ENCODE peak calls at places on chromosomes 12 and 14, in seven cellular contexts. K is GDM1; O is endothelial cell of umbilical vein; G is GM18507; H is NCI-H69; Z is fibroblast of pulmonary artery; D is stimulated activated CD4-positive, alpha-beta T cell treated with anti-CD3 and anti-CD28 coated beads, Interleukin-12 subunit alpha, Interleukin-12 subunit beta, amount 100 ng/mL, for 48 hours. E is an unnamed sample.

GRCh38 chr12:54583726-54584125 is 4.7 kb downstream of the PPP1R1A start:
- DNase-seq in Z (no peak), O (no peak), G (no peak), H (no peak), K (no peak), D (no peak), E (no peak)

GRCh38 chr12:112380663-112381420 is 1.4 kb downstream of the HECTD4 start:
- DNase-seq in Z (no peak), H (peak), D (no peak), G (no peak), K (no peak), O (peak), E (no peak)

GRCh38 chr12:118493962-118494361 is 117.6 kb downstream of the SUDS3 start:
- DNase-seq in K (no peak), D (no peak), O (no peak), H (no peak), G (no peak), Z (no peak), E (no peak)

GRCh38 chr12:75974323-75975273 is 57.0 kb downstream of the PHLDA1 start:
- DNase-seq in K (peak), Z (no peak), H (no peak), D (no peak), O (no peak), G (no peak), E (no peak)

GRCh38 chr12:27733052-27733656 is 22.5 kb downstream of the MRPS35 start:
- DNase-seq in K (no peak), O (peak), D (no peak), G (peak), H (peak), Z (peak), E (no peak)

GRCh38 chr14:31261859-31262739 is 54.5 kb upstream of the HECTD1 start:
- DNase-seq in O (no peak), K (no peak), G (no peak), H (peak), Z (peak), D (no peak), E (no peak)

GRCh38 chr12:108317303-108318283 is 21.5 kb downstream of the CMKLR1 start:
- DNase-seq in H (no peak), O (no peak), Z (no peak), G (no peak), K (no peak), D (no peak), E (no peak)

GRCh38 chr12:129696952-129697351 is 206.9 kb downstream of the TMEM132D start:
- DNase-seq in D (no peak), O (no peak), Z (peak), H (peak), G (no peak), K (no peak), E (no peak)

GRCh38 chr12:132040906-132041606 is 91.3 kb downstream of the EP400 start:
- DNase-seq in G (no peak), D (no peak), O (no peak), Z (no peak), K (no peak), H (no peak), E (no peak)

GRCh38 chr12:114672817-114673168 is 11.2 kb downstream of the TBX3 start:
- DNase-seq in Z (no peak), K (no peak), O (no peak), H (no peak), D (no peak), G (no peak), E (no peak)

GRCh38 chr14:76786556-76786955 is 25.3 kb downstream of the VASH1 start:
- DNase-seq in D (no peak), Z (no peak), H (no peak), G (no peak), O (no peak), K (no peak), E (no peak)

GRCh38 chr14:104517867-104518266 is 61.7 kb upstream of the C14orf180 start:
- DNase-seq in H (no peak), D (no peak), Z (no peak), K (no peak), O (no peak), G (no peak), E (no peak)

GRCh38 chr12:64733857-64734256 is 25.3 kb downstream of the GNS start:
- DNase-seq in Z (no peak), O (peak), G (no peak), D (no peak), H (peak), K (no peak), E (no peak)

GRCh38 chr14:93949511-93950075 is 22.4 kb downstream of the FAM181A start:
- DNase-seq in O (no peak), K (no peak), G (no peak), Z (no peak), D (no peak), H (no peak), E (no peak)

GRCh38 chr12:105676694-105677093 is 346.2 kb downstream of the C12orf75 start:
- DNase-seq in K (no peak), H (peak), O (peak), D (no peak), G (no peak), Z (no peak), E (no peak)

GRCh38 chr14:54187439-54187838 is 209.4 kb upstream of the CDKN3 start:
- DNase-seq in H (peak), Z (no peak), G (no peak), D (no peak), O (no peak), K (no peak), E (no peak)

GRCh38 chr12:92702754-92703679 is at the start of gene PLEKHG7:
- DNase-seq in G (peak), H (no peak), D (no peak), Z (no peak), O (no peak), K (no peak), E (peak)

GRCh38 chr12:117370588-117370987 is 9.2 kb upstream of the NOS1 start:
- DNase-seq in K (no peak), O (no peak), Z (no peak), H (no peak), D (no peak), G (no peak), E (no peak)